ENCODE peak calls at places on chromosomes 4 and X, in six cellular contexts. C, Q, T, G, N and K are unnamed samples.

GRCh38 chrX:132505116-132505515 is 16.3 kb upstream of the MBNL3 start:
- DNase-seq in G (no peak), N (no peak), C (no peak), T (no peak), Q (no peak), K (no peak)

GRCh38 chrX:23317799-23318724 is 16.6 kb upstream of the PTCHD1 start:
- DNase-seq in T (no peak), Q (no peak), G (peak; percentile 8), N (peak; percentile 36), C (peak; percentile 15), K (no peak)

GRCh38 chr4:155787113-155787710 is 28.4 kb downstream of the GUCY1B1 start:
- DNase-seq in G (no peak), Q (peak; percentile 27), N (no peak), T (peak; percentile 11), C (peak; percentile 10), K (peak; percentile 49)

GRCh38 chr4:84708406-84709135 is 125.6 kb downstream of the CDS1 start:
- DNase-seq in G (no peak), N (no peak), T (no peak), Q (no peak), C (no peak), K (no peak)

GRCh38 chrX:132737743-132738142 is 220.7 kb downstream of the HS6ST2 start:
- DNase-seq in T (no peak), G (peak; percentile 38), N (no peak), C (no peak), Q (no peak), K (no peak)

GRCh38 chrX:8913665-8914409 is 112.7 kb upstream of the FAM9A start:
- DNase-seq in G (no peak), N (peak; percentile 33), T (peak; percentile 2), C (no peak), Q (no peak), K (no peak)

GRCh38 chrX:80335062-80335830 is 85.0 kb upstream of the TENT5D start:
- DNase-seq in N (peak; percentile 49), C (peak; percentile 36), G (peak; percentile 2), Q (no peak), T (no peak), K (no peak)

GRCh38 chrX:40539214-40540142 is 41.3 kb upstream of the ATP6AP2 start:
- DNase-seq in C (no peak), G (peak; percentile 74), T (no peak), N (peak; percentile 48), Q (no peak), K (no peak)

GRCh38 chrX:46953597-46953996 is 41.4 kb downstream of the JADE3 start:
- DNase-seq in N (no peak), Q (no peak), C (no peak), G (no peak), T (no peak), K (peak; percentile 65)

GRCh38 chrX:84487365-84488353 is 14.6 kb downstream of the HDX start:
- DNase-seq in N (no peak), G (no peak), T (no peak), C (no peak), Q (no peak), K (no peak)

GRCh38 chrX:38754102-38754790 is 47.0 kb upstream of the MID1IP1 start:
- DNase-seq in Q (peak; percentile 6), N (no peak), G (peak; percentile 3), T (peak; percentile 7), C (no peak), K (no peak)

GRCh38 chrX:39848243-39848642 is 249.5 kb downstream of the BCOR start:
- DNase-seq in G (no peak), N (no peak), T (no peak), C (no peak), Q (no peak), K (no peak)

GRCh38 chrX:36721990-36722389 is 286.2 kb upstream of the FAM47C start:
- DNase-seq in T (no peak), C (no peak), G (no peak), Q (no peak), N (no peak), K (no peak)

GRCh38 chrX:132561483-132561882 is 72.6 kb upstream of the MBNL3 start:
- DNase-seq in T (no peak), N (no peak), C (no peak), Q (no peak), G (no peak), K (no peak)

GRCh38 chr4:153488006-153488718 is 22.0 kb downstream of the TMEM131L start:
- DNase-seq in T (no peak), N (peak; percentile 46), Q (no peak), G (peak; percentile 79), C (no peak), K (no peak)

GRCh38 chr4:175330236-175330635 is 412.1 kb downstream of the ADAM29 start:
- DNase-seq in C (no peak), T (no peak), N (no peak), Q (no peak), G (no peak), K (no peak)

GRCh38 chr4:141759796-141760425 is 123.5 kb downstream of the IL15 start:
- DNase-seq in N (no peak), G (no peak), Q (no peak), C (no peak), T (no peak), K (no peak)

GRCh38 chr4:11496313-11496956 is 67.7 kb upstream of the HS3ST1 start:
- DNase-seq in T (no peak), C (no peak), Q (no peak), N (no peak), G (no peak), K (no peak)

GRCh38 chrX:114582698-114583395 is 1.0 kb upstream of the HTR2C start:
- DNase-seq in C (no peak), N (no peak), G (no peak), Q (no peak), T (no peak), K (no peak)

GRCh38 chr4:16001484-16001858 is 38.5 kb upstream of the FGFBP2 start:
- DNase-seq in N (peak; percentile 37), C (peak; percentile 58), T (peak; percentile 75), Q (peak; percentile 59), G (peak; percentile 59), K (peak; percentile 64)

GRCh38 chr4:53730431-53730830 is 139.1 kb upstream of the LNX1 start:
- DNase-seq in T (no peak), C (no peak), Q (no peak), N (no peak), G (no peak), K (no peak)

GRCh38 chr4:165743422-165743821 is 129.6 kb upstream of the TLL1 start:
- DNase-seq in T (no peak), N (no peak), Q (no peak), G (no peak), C (no peak), K (no peak)

GRCh38 chr4:39635023-39635422 is 3.6 kb downstream of the SMIM14 start:
- DNase-seq in N (no peak), C (no peak), T (no peak), Q (no peak), G (no peak), K (peak; percentile 73)

GRCh38 chrX:19800821-19801220 is 86.6 kb downstream of the SH3KBP1 start:
- DNase-seq in C (no peak), G (no peak), T (no peak), Q (no peak), N (no peak), K (no peak)

GRCh38 chr4:83852085-83852451 is 316.2 kb downstream of the GPAT3 start:
- DNase-seq in C (peak; percentile 5), G (no peak), T (no peak), Q (no peak), N (no peak), K (no peak)

GRCh38 chr4:88791274-88791673 is 93.6 kb upstream of the NAP1L5 start:
- DNase-seq in Q (no peak), C (no peak), G (no peak), T (no peak), N (no peak), K (no peak)

GRCh38 chr4:78951862-78952472 is 12.7 kb upstream of the PAQR3 start:
- DNase-seq in Q (no peak), N (no peak), G (no peak), T (peak; percentile 26), C (peak; percentile 13), K (peak; percentile 49)

GRCh38 chr4:91037951-91038350 is 910.8 kb downstream of the CCSER1 start:
- DNase-seq in T (no peak), N (no peak), Q (no peak), G (no peak), C (no peak), K (no peak)

GRCh38 chr4:1384675-1385372 is 21.4 kb downstream of the NKX1-1 start:
- DNase-seq in G (no peak), T (no peak), Q (no peak), C (no peak), N (no peak), K (no peak)

GRCh38 chr4:54539500-54540029 is 118.2 kb upstream of the KIT start:
- DNase-seq in N (peak; percentile 79), T (peak; percentile 48), G (no peak), Q (no peak), C (peak; percentile 6), K (peak; percentile 74)

GRCh38 chr4:140515423-140515822 is 8.5 kb upstream of the ELMOD2 start:
- DNase-seq in Q (no peak), G (no peak), T (no peak), C (no peak), N (no peak), K (no peak)

GRCh38 chrX:80223922-80224579 is 196.2 kb upstream of the TENT5D start:
- DNase-seq in N (no peak), C (no peak), Q (no peak), G (no peak), T (no peak), K (no peak)

GRCh38 chrX:130079824-130080406 is 30.4 kb downstream of the ELF4 start:
- DNase-seq in C (peak; percentile 72), G (peak; percentile 50), Q (peak; percentile 63), T (peak; percentile 68), N (peak; percentile 43), K (peak; percentile 57)

GRCh38 chr4:56803473-56803872 is 18.0 kb downstream of the SPINK2 start:
- DNase-seq in C (no peak), N (no peak), T (no peak), G (no peak), Q (no peak), K (no peak)

GRCh38 chr4:1972414-1972813 is 36.4 kb downstream of the NELFA start:
- DNase-seq in C (no peak), G (no peak), N (no peak), Q (no peak), T (no peak), K (no peak)